ENCODE peak calls at places on chromosome 14, in nine cellular contexts. K, S, E, H, Q, W, F, N and V are unnamed samples.

GRCh38 chr14:75877884-75878283 is 103.9 kb downstream of the TGFB3 start:
- DNase-seq in K (no peak), S (no peak), E (no peak), H (no peak), Q (no peak), W (no peak), F (no peak), N (no peak), V (no peak)

GRCh38 chr14:37591311-37591940 is 3.6 kb downstream of the FOXA1 start:
- DNase-seq in K (peak; percentile 45), S (no peak), E (no peak), H (no peak), Q (peak; percentile 51), W (no peak), F (no peak), N (peak; percentile 65), V (no peak)

GRCh38 chr14:76584271-76584702 is 177.0 kb upstream of the VASH1 start:
- DNase-seq in K (no peak), S (no peak), E (no peak), H (no peak), Q (no peak), W (no peak), F (no peak), N (no peak), V (no peak)

GRCh38 chr14:75748340-75748739 is 87.3 kb downstream of the TTLL5 start:
- DNase-seq in K (no peak), S (no peak), E (no peak), H (no peak), Q (no peak), W (no peak), F (no peak), N (no peak), V (no peak)

GRCh38 chr14:63435838-63436237 is 107.3 kb downstream of the PPP2R5E start:
- DNase-seq in K (peak; percentile 92), S (peak; percentile 78), E (peak; percentile 26), H (no peak), Q (peak; percentile 57), W (peak; percentile 94), F (no peak), N (peak; percentile 72), V (no peak)

GRCh38 chr14:68525516-68525915 is 267.4 kb downstream of the ZFP36L1 start:
- DNase-seq in K (no peak), S (no peak), E (no peak), H (no peak), Q (no peak), W (no peak), F (no peak), N (no peak), V (peak; percentile 29)

GRCh38 chr14:61643546-61643945 is 51.8 kb upstream of the HIF1A start:
- DNase-seq in K (no peak), S (no peak), E (no peak), H (no peak), Q (no peak), W (no peak), F (no peak), N (no peak), V (no peak)

GRCh38 chr14:68442828-68443460 is 349.9 kb downstream of the ZFP36L1 start:
- DNase-seq in K (no peak), S (no peak), E (peak; percentile 44), H (no peak), Q (no peak), W (no peak), F (no peak), N (no peak), V (no peak)

GRCh38 chr14:101595887-101596721 is 34.8 kb downstream of the DIO3 start:
- DNase-seq in K (no peak), S (no peak), E (no peak), H (peak; percentile 5), Q (peak; percentile 14), W (no peak), F (no peak), N (peak; percentile 24), V (peak; percentile 45)

GRCh38 chr14:61553730-61554641 is 141.3 kb upstream of the HIF1A start:
- DNase-seq in K (peak; percentile 63), S (no peak), E (peak; percentile 61), H (no peak), Q (no peak), W (no peak), F (peak; percentile 85), N (no peak), V (no peak)

GRCh38 chr14:102500724-102501123 is 8.9 kb downstream of the ANKRD9 start:
- DNase-seq in K (no peak), S (no peak), E (no peak), H (no peak), Q (no peak), W (no peak), F (no peak), N (no peak), V (no peak)

GRCh38 chr14:70931008-70931407 is 23.7 kb downstream of the PCNX1 start:
- DNase-seq in K (no peak), S (no peak), E (no peak), H (no peak), Q (no peak), W (no peak), F (no peak), N (no peak), V (no peak)

GRCh38 chr14:102095231-102095870 is 8.5 kb upstream of the HSP90AA1 start:
- DNase-seq in K (no peak), S (no peak), E (no peak), H (peak; percentile 63), Q (no peak), W (no peak), F (no peak), N (no peak), V (no peak)

GRCh38 chr14:89025581-89026236 is 201.3 kb downstream of the TTC8 start:
- DNase-seq in K (no peak), S (no peak), E (no peak), H (no peak), Q (no peak), W (no peak), F (no peak), N (no peak), V (peak; percentile 86)

GRCh38 chr14:31243860-31244259 is 36.3 kb upstream of the HECTD1 start:
- DNase-seq in K (peak; percentile 57), S (no peak), E (no peak), H (peak; percentile 70), Q (peak; percentile 74), W (no peak), F (no peak), N (peak; percentile 64), V (no peak)

DNA sequence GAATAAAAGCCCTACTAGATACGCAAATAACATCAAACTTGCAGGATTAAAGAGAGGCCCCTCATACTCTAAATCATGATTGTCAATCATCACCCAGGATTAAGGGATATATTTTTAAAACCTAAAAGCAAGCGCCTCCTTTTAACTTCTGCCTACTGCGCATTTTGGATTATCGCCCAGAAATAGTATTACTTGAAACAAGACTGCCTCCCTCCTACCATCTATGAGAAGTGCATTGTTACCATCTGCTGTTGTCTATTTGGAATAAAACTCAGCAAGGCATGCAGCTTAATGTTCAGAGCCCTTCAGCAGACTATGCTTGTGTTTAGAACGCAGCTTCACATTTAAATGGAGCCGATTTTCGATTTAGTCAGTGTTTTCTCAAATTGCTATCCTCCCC is 79.6 kb downstream of the EXOC5 start:
- DNase-seq in K (no peak), S (no peak), E (no peak), H (peak; percentile 15), Q (no peak), W (no peak), F (peak; percentile 6), N (no peak), V (no peak)
- TF ChIP-seq EP300 in K (no peak), S (no peak), E (no peak), H (no peak), Q (no peak), W (no peak), F (no peak), N (no peak), V (no peak)

DNA sequence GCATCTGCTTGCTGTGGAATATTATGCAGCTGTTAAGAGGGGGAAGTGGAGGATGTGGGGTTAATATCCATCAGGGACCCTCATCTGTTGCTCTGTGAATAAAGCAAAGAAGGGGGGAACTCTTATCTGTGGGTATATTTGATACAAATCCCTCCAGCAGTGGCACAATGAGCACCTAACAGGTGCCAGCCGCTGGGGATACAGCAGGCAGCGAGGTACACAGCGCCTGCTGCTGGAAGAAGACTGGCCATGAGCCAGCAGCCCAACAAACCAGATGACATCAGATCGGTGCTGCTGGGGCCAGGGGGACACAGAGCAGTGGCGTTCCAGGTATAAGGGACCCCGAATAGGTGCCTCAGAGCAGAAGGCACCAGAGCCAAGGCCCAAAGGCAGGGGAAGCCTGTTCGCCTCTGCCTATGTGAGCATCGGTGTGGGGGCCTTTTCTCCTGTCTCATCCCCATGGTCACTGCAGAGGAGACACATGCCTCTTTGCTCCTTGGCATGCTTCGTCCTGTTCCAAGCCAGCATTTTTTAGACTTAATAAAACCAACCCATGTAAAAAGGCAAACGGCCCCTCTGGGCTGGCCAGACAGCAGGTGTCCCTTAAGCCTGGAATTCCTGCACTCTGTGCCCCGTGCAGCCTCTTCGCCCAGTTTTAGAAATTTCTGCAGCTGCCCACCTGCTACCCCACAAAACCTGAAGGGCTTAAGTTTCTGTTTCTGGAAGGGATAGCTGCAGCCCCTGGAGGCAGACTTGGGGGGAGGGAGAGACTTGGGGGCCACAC is 1.6 kb upstream of the CKB start:
- DNase-seq in K (no peak), S (no peak), E (no peak), H (no peak), Q (no peak), W (no peak), F (no peak), N (no peak), V (no peak)
- TF ChIP-seq CTCF in K (no peak), S (no peak), E (no peak), H (no peak), Q (no peak), W (no peak), F (peak; percentile 8), N (no peak), V (no peak)

GRCh38 chr14:23164250-23164649 is 19.2 kb downstream of the SLC7A8 start:
- DNase-seq in K (peak; percentile 79), S (no peak), E (no peak), H (peak; percentile 87), Q (no peak), W (no peak), F (no peak), N (peak; percentile 81), V (no peak)
- TF ChIP-seq POLR2A in K (no peak), S (no peak), E (no peak), H (no peak), Q (no peak), W (no peak), F (no peak), N (no peak), V (no peak)

DNA sequence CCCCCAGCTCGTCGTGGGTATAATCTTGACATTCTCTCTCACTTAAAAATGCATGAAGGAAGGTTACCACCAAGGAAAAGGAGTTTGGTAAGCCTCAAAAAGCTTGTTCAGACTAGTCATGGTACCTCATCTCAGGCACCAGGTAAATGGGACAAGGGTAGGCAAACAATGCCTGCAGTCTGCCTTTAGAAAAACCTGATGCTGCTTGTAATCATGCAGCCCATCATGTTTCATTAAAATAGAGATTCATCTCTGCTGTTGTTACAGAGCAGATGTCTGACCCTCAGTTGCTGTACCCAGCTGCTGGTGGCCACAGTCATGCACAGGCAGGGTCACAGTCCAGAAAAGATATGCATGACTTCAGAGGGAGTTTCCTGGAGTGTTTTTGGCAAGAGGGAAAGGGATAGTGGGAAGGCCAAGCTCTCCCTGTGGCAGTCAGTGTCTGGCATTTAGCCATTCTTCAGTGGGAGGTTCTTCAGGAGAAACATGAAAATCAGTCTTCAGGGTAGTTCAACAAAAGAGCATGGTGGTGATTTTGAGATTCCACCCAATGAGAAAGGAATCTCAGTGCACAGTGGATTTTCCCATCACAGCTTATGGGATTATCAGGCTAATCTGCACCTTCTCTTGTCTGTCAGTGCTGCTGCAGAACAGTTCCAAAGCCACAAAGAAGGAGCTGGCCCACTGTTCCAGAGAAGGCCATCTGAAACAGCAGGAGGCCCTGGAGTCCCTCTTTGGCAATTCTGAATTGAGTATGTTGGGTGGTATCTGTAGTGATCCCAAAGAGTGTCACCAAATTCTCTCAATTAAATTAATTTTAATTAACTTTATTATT is 202.7 kb upstream of the FRMD6 start:
- DNase-seq in K (no peak), S (no peak), E (no peak), H (no peak), Q (no peak), W (no peak), F (no peak), N (no peak), V (peak; percentile 77)
- TF ChIP-seq EP300 in K (no peak), S (no peak), E (no peak), H (no peak), Q (no peak), W (no peak), F (no peak), N (no peak), V (no peak)